ENCODE peak calls at places on chromosomes 16 and 17, in six cellular contexts. S, A, X, W, L and F are unnamed samples.

GRCh38 chr16:82016268-82016667 is 5.0 kb upstream of the SDR42E1 start:
- DNase-seq in S (peak), A (peak), X (peak), W (peak), L (no peak), F (no peak)

GRCh38 chr16:67242138-67242730 is 5.0 kb downstream of the FHOD1 start:
- DNase-seq in S (no peak), A (no peak), X (no peak), W (no peak), L (no peak), F (no peak)

GRCh38 chr16:17343028-17343427 is 127.7 kb downstream of the XYLT1 start:
- DNase-seq in S (no peak), A (no peak), X (no peak), W (no peak), L (no peak), F (no peak)

GRCh38 chr16:56558024-56558747 is 6.7 kb upstream of the MT4 start:
- DNase-seq in S (peak), A (no peak), X (peak), W (peak), L (no peak), F (no peak)

GRCh38 chr17:17789828-17790672 is 46.7 kb downstream of the SREBF1 start:
- DNase-seq in S (no peak), A (no peak), X (no peak), W (no peak), L (no peak), F (no peak)

GRCh38 chr17:56478836-56479447 is 114.6 kb upstream of the NOG start:
- DNase-seq in S (peak), A (peak), X (peak), W (peak), L (no peak), F (no peak)

GRCh38 chr17:75783069-75783783 is 1.4 kb upstream of the UNK start:
- DNase-seq in S (peak), A (no peak), X (no peak), W (peak), L (no peak), F (no peak)

GRCh38 chr16:76246587-76246986 is 30.6 kb upstream of the CNTNAP4 start:
- DNase-seq in S (no peak), A (no peak), X (no peak), W (no peak), L (no peak), F (no peak)